ENCODE peak calls at places on chromosomes 1 and 21, in ten cellular contexts. One of them, this sample, is unnamed.

GRCh38 chr1:59272507-59272906 is 24.4 kb upstream of the FGGY start:
- DNase-seq in CD8-positive, alpha-beta memory T cell: no peak
- DNase-seq in activated T-cell treated with anti-CD3 and anti-CD28 coated beads, Interleukin-2, amount 50 U/mL, for 72 hours: peak; percentile 26
- DNase-seq in neural crest cell: no peak
- DNase-seq in WTC11: no peak
- DNase-seq in K562: no peak
- DNase-seq in left kidney: no peak
- DNase-seq in NCI-H82: no peak
- DNase-seq in lower leg skin: no peak
- DNase-seq in GM06990: peak; percentile 37
- DNase-seq in this sample: peak; percentile 22

GRCh38 chr1:113101588-113101987 is 28.6 kb downstream of the LRIG2 start:
- DNase-seq in CD8-positive, alpha-beta memory T cell: no peak
- DNase-seq in activated T-cell treated with anti-CD3 and anti-CD28 coated beads, Interleukin-2, amount 50 U/mL, for 72 hours: no peak
- DNase-seq in neural crest cell: no peak
- DNase-seq in WTC11: no peak
- DNase-seq in K562: no peak
- DNase-seq in left kidney: no peak
- DNase-seq in NCI-H82: no peak
- DNase-seq in lower leg skin: no peak
- DNase-seq in GM06990: no peak
- DNase-seq in this sample: no peak

GRCh38 chr1:239723821-239724367 is 337.5 kb downstream of the CHRM3 start:
- DNase-seq in CD8-positive, alpha-beta memory T cell: no peak
- DNase-seq in activated T-cell treated with anti-CD3 and anti-CD28 coated beads, Interleukin-2, amount 50 U/mL, for 72 hours: no peak
- DNase-seq in neural crest cell: no peak
- DNase-seq in WTC11: no peak
- DNase-seq in K562: no peak
- DNase-seq in left kidney: no peak
- DNase-seq in NCI-H82: no peak
- DNase-seq in lower leg skin: no peak
- DNase-seq in GM06990: no peak
- DNase-seq in this sample: no peak

GRCh38 chr1:196933531-196934189 is 9.9 kb upstream of the CFHR2 start:
- DNase-seq in CD8-positive, alpha-beta memory T cell: no peak
- DNase-seq in activated T-cell treated with anti-CD3 and anti-CD28 coated beads, Interleukin-2, amount 50 U/mL, for 72 hours: no peak
- DNase-seq in neural crest cell: no peak
- DNase-seq in WTC11: peak; percentile 56
- DNase-seq in K562: peak; percentile 64
- DNase-seq in left kidney: no peak
- DNase-seq in NCI-H82: peak; percentile 61
- DNase-seq in lower leg skin: no peak
- DNase-seq in GM06990: no peak
- DNase-seq in this sample: no peak

GRCh38 chr1:62407398-62408009 is 29.3 kb upstream of the USP1 start:
- DNase-seq in CD8-positive, alpha-beta memory T cell: no peak
- DNase-seq in activated T-cell treated with anti-CD3 and anti-CD28 coated beads, Interleukin-2, amount 50 U/mL, for 72 hours: peak; percentile 3
- DNase-seq in neural crest cell: peak; percentile 31
- DNase-seq in WTC11: no peak
- DNase-seq in K562: peak; percentile 53
- DNase-seq in left kidney: peak; percentile 79
- DNase-seq in NCI-H82: peak; percentile 83
- DNase-seq in lower leg skin: no peak
- DNase-seq in GM06990: peak; percentile 14
- DNase-seq in this sample: no peak

GRCh38 chr21:14881863-14882262 is 182.9 kb downstream of the NRIP1 start:
- DNase-seq in CD8-positive, alpha-beta memory T cell: no peak
- DNase-seq in activated T-cell treated with anti-CD3 and anti-CD28 coated beads, Interleukin-2, amount 50 U/mL, for 72 hours: no peak
- DNase-seq in neural crest cell: no peak
- DNase-seq in WTC11: no peak
- DNase-seq in K562: no peak
- DNase-seq in left kidney: no peak
- DNase-seq in NCI-H82: no peak
- DNase-seq in lower leg skin: no peak
- DNase-seq in GM06990: no peak
- DNase-seq in this sample: no peak

GRCh38 chr1:164613176-164613575 is 54.2 kb downstream of the PBX1 start:
- DNase-seq in CD8-positive, alpha-beta memory T cell: no peak
- DNase-seq in activated T-cell treated with anti-CD3 and anti-CD28 coated beads, Interleukin-2, amount 50 U/mL, for 72 hours: no peak
- DNase-seq in neural crest cell: no peak
- DNase-seq in WTC11: no peak
- DNase-seq in K562: no peak
- DNase-seq in left kidney: peak; percentile 54
- DNase-seq in NCI-H82: no peak
- DNase-seq in lower leg skin: no peak
- DNase-seq in GM06990: no peak
- DNase-seq in this sample: no peak

GRCh38 chr1:226085675-226086074 is 23.2 kb downstream of the H3-3A start:
- DNase-seq in CD8-positive, alpha-beta memory T cell: no peak
- DNase-seq in activated T-cell treated with anti-CD3 and anti-CD28 coated beads, Interleukin-2, amount 50 U/mL, for 72 hours: no peak
- DNase-seq in neural crest cell: no peak
- DNase-seq in WTC11: no peak
- DNase-seq in K562: no peak
- DNase-seq in left kidney: no peak
- DNase-seq in NCI-H82: no peak
- DNase-seq in lower leg skin: no peak
- DNase-seq in GM06990: no peak
- DNase-seq in this sample: no peak

GRCh38 chr1:54460861-54461382 is 54.7 kb upstream of the SSBP3 start:
- DNase-seq in CD8-positive, alpha-beta memory T cell: no peak
- DNase-seq in activated T-cell treated with anti-CD3 and anti-CD28 coated beads, Interleukin-2, amount 50 U/mL, for 72 hours: no peak
- DNase-seq in neural crest cell: no peak
- DNase-seq in WTC11: no peak
- DNase-seq in K562: no peak
- DNase-seq in left kidney: peak; percentile 29
- DNase-seq in NCI-H82: no peak
- DNase-seq in lower leg skin: no peak
- DNase-seq in GM06990: no peak
- DNase-seq in this sample: no peak

GRCh38 chr1:96472471-96472870 is 249.1 kb upstream of the PTBP2 start:
- DNase-seq in CD8-positive, alpha-beta memory T cell: no peak
- DNase-seq in activated T-cell treated with anti-CD3 and anti-CD28 coated beads, Interleukin-2, amount 50 U/mL, for 72 hours: no peak
- DNase-seq in neural crest cell: no peak
- DNase-seq in WTC11: no peak
- DNase-seq in K562: no peak
- DNase-seq in left kidney: no peak
- DNase-seq in NCI-H82: no peak
- DNase-seq in lower leg skin: no peak
- DNase-seq in GM06990: no peak
- DNase-seq in this sample: no peak

GRCh38 chr21:35991131-35991530 is 69.2 kb downstream of the SETD4 start:
- DNase-seq in CD8-positive, alpha-beta memory T cell: no peak
- DNase-seq in activated T-cell treated with anti-CD3 and anti-CD28 coated beads, Interleukin-2, amount 50 U/mL, for 72 hours: no peak
- DNase-seq in neural crest cell: no peak
- DNase-seq in WTC11: no peak
- DNase-seq in K562: no peak
- DNase-seq in left kidney: no peak
- DNase-seq in NCI-H82: no peak
- DNase-seq in lower leg skin: no peak
- DNase-seq in GM06990: no peak
- DNase-seq in this sample: no peak

GRCh38 chr1:1440941-1441888 is 5.7 kb downstream of the VWA1 start:
- DNase-seq in CD8-positive, alpha-beta memory T cell: peak; percentile 43
- DNase-seq in activated T-cell treated with anti-CD3 and anti-CD28 coated beads, Interleukin-2, amount 50 U/mL, for 72 hours: peak; percentile 71
- DNase-seq in neural crest cell: peak; percentile 61
- DNase-seq in WTC11: peak; percentile 71
- DNase-seq in K562: peak; percentile 94
- DNase-seq in left kidney: peak; percentile 71
- DNase-seq in NCI-H82: peak; percentile 90
- DNase-seq in lower leg skin: no peak
- DNase-seq in GM06990: peak; percentile 58
- DNase-seq in this sample: peak; percentile 69

GRCh38 chr1:84669831-84670230 is 20.4 kb downstream of the SSX2IP start:
- DNase-seq in CD8-positive, alpha-beta memory T cell: no peak
- DNase-seq in activated T-cell treated with anti-CD3 and anti-CD28 coated beads, Interleukin-2, amount 50 U/mL, for 72 hours: no peak
- DNase-seq in neural crest cell: no peak
- DNase-seq in WTC11: no peak
- DNase-seq in K562: no peak
- DNase-seq in left kidney: no peak
- DNase-seq in NCI-H82: no peak
- DNase-seq in lower leg skin: no peak
- DNase-seq in GM06990: no peak
- DNase-seq in this sample: no peak

GRCh38 chr1:200641175-200641489 is 20.6 kb upstream of the KIF14 start:
- DNase-seq in CD8-positive, alpha-beta memory T cell: no peak
- DNase-seq in activated T-cell treated with anti-CD3 and anti-CD28 coated beads, Interleukin-2, amount 50 U/mL, for 72 hours: no peak
- DNase-seq in neural crest cell: no peak
- DNase-seq in WTC11: no peak
- DNase-seq in K562: no peak
- DNase-seq in left kidney: no peak
- DNase-seq in NCI-H82: no peak
- DNase-seq in lower leg skin: no peak
- DNase-seq in GM06990: no peak
- DNase-seq in this sample: no peak

GRCh38 chr21:36807421-36808004 is 108.6 kb downstream of the SIM2 start:
- DNase-seq in CD8-positive, alpha-beta memory T cell: no peak
- DNase-seq in activated T-cell treated with anti-CD3 and anti-CD28 coated beads, Interleukin-2, amount 50 U/mL, for 72 hours: no peak
- DNase-seq in neural crest cell: no peak
- DNase-seq in WTC11: no peak
- DNase-seq in K562: no peak
- DNase-seq in left kidney: peak; percentile 81
- DNase-seq in NCI-H82: no peak
- DNase-seq in lower leg skin: no peak
- DNase-seq in GM06990: no peak
- DNase-seq in this sample: no peak

GRCh38 chr1:160472112-160472511 is 50.9 kb downstream of the SLAMF6 start:
- DNase-seq in CD8-positive, alpha-beta memory T cell: no peak
- DNase-seq in activated T-cell treated with anti-CD3 and anti-CD28 coated beads, Interleukin-2, amount 50 U/mL, for 72 hours: no peak
- DNase-seq in neural crest cell: no peak
- DNase-seq in WTC11: no peak
- DNase-seq in K562: no peak
- DNase-seq in left kidney: no peak
- DNase-seq in NCI-H82: no peak
- DNase-seq in lower leg skin: no peak
- DNase-seq in GM06990: no peak
- DNase-seq in this sample: no peak

GRCh38 chr1:211653907-211654553 is 21.4 kb downstream of the NEK2 start:
- DNase-seq in CD8-positive, alpha-beta memory T cell: no peak
- DNase-seq in activated T-cell treated with anti-CD3 and anti-CD28 coated beads, Interleukin-2, amount 50 U/mL, for 72 hours: no peak
- DNase-seq in neural crest cell: no peak
- DNase-seq in WTC11: no peak
- DNase-seq in K562: no peak
- DNase-seq in left kidney: peak; percentile 67
- DNase-seq in NCI-H82: no peak
- DNase-seq in lower leg skin: no peak
- DNase-seq in GM06990: no peak
- DNase-seq in this sample: no peak

GRCh38 chr1:9204156-9204720 is 30.3 kb upstream of the H6PD start:
- DNase-seq in CD8-positive, alpha-beta memory T cell: no peak
- DNase-seq in activated T-cell treated with anti-CD3 and anti-CD28 coated beads, Interleukin-2, amount 50 U/mL, for 72 hours: no peak
- DNase-seq in neural crest cell: no peak
- DNase-seq in WTC11: no peak
- DNase-seq in K562: no peak
- DNase-seq in left kidney: no peak
- DNase-seq in NCI-H82: no peak
- DNase-seq in lower leg skin: no peak
- DNase-seq in GM06990: no peak
- DNase-seq in this sample: no peak

This sample was measured in tibial artery.